ENCODE peak calls at places on chromosome 3, in four cellular contexts. H is left ventricle myocardium inferior, U is epithelial cell of proximal tubule, M is GM12865. A is an unnamed sample.

GRCh38 chr3:15051531-15051930 is 13.6 kb downstream of the MRPS25 start:
- DNase-seq in U (no peak), H (no peak), M (peak; percentile 70), A (peak; percentile 41)

GRCh38 chr3:30604566-30604965 is 1.8 kb upstream of the TGFBR2 start:
- DNase-seq in H (no peak), U (no peak), M (no peak), A (no peak)

GRCh38 chr3:154795582-154795981 is 284.5 kb upstream of the MME start:
- DNase-seq in H (no peak), U (peak; percentile 81), M (no peak), A (no peak)

GRCh38 chr3:169383770-169384169 is 279.7 kb downstream of the MECOM start:
- DNase-seq in U (no peak), H (no peak), M (no peak), A (no peak)

GRCh38 chr3:197183582-197183981 is 114.8 kb downstream of the DLG1 start:
- DNase-seq in M (no peak), U (no peak), H (no peak), A (no peak)

GRCh38 chr3:71416868-71417267 is 166.7 kb downstream of the FOXP1 start:
- DNase-seq in H (no peak), M (peak; percentile 9), U (no peak), A (peak; percentile 51)

GRCh38 chr3:4983739-4984510 is 4.7 kb downstream of the BHLHE40 start:
- DNase-seq in M (peak; percentile 95), U (no peak), H (no peak), A (no peak)

GRCh38 chr3:50274371-50275104 is 4.3 kb upstream of the LSMEM2 start:
- DNase-seq in U (no peak), H (peak; percentile 63), M (peak; percentile 85), A (peak; percentile 55)

GRCh38 chr3:54146383-54147239 is 24.3 kb downstream of the CACNA2D3 start:
- DNase-seq in H (peak; percentile 52), M (peak; percentile 33), U (no peak), A (no peak)

GRCh38 chr3:117479095-117479494 is 769.5 kb downstream of the TUSC7 start:
- DNase-seq in M (peak; percentile 65), H (no peak), U (no peak), A (no peak)

GRCh38 chr3:151837057-151837456 is 23.1 kb downstream of the AADAC start:
- DNase-seq in H (no peak), M (no peak), U (peak; percentile 71), A (no peak)

GRCh38 chr3:141373232-141373631 is 4.9 kb downstream of the ZBTB38 start:
- DNase-seq in M (peak; percentile 69), H (no peak), U (no peak), A (no peak)

GRCh38 chr3:141998674-141999290 is 122.3 kb downstream of the ATP1B3 start:
- DNase-seq in H (no peak), U (no peak), M (no peak), A (no peak)

GRCh38 chr3:127589600-127590281 is 792 bp downstream of the TPRA1 start:
- DNase-seq in M (peak; percentile 24), H (no peak), U (no peak), A (no peak)

GRCh38 chr3:185825639-185826481 is 1.0 kb upstream of the IGF2BP2 start:
- DNase-seq in H (peak; percentile 36), M (peak; percentile 76), U (no peak), A (no peak)

GRCh38 chr3:125166581-125166980 is 46.0 kb downstream of the SLC12A8 start:
- DNase-seq in M (no peak), U (no peak), H (no peak), A (no peak)

GRCh38 chr3:141457624-141458236 is 29.1 kb upstream of the RASA2 start:
- DNase-seq in U (no peak), H (no peak), M (no peak), A (no peak)

GRCh38 chr3:129624347-129625070 is 18.0 kb upstream of the PLXND1 start:
- DNase-seq in M (no peak), U (no peak), H (peak; percentile 48), A (no peak)

GRCh38 chr3:140720242-140720641 is 42.4 kb downstream of the TRIM42 start:
- DNase-seq in M (no peak), U (no peak), H (peak; percentile 22), A (no peak)

GRCh38 chr3:117955196-117955595 is 1079.5 kb downstream of the IGSF11 start:
- DNase-seq in H (no peak), M (no peak), U (no peak), A (no peak)

GRCh38 chr3:97479740-97480139 is 284.8 kb upstream of the ARL6 start:
- DNase-seq in U (no peak), M (no peak), H (no peak), A (no peak)

DNA sequence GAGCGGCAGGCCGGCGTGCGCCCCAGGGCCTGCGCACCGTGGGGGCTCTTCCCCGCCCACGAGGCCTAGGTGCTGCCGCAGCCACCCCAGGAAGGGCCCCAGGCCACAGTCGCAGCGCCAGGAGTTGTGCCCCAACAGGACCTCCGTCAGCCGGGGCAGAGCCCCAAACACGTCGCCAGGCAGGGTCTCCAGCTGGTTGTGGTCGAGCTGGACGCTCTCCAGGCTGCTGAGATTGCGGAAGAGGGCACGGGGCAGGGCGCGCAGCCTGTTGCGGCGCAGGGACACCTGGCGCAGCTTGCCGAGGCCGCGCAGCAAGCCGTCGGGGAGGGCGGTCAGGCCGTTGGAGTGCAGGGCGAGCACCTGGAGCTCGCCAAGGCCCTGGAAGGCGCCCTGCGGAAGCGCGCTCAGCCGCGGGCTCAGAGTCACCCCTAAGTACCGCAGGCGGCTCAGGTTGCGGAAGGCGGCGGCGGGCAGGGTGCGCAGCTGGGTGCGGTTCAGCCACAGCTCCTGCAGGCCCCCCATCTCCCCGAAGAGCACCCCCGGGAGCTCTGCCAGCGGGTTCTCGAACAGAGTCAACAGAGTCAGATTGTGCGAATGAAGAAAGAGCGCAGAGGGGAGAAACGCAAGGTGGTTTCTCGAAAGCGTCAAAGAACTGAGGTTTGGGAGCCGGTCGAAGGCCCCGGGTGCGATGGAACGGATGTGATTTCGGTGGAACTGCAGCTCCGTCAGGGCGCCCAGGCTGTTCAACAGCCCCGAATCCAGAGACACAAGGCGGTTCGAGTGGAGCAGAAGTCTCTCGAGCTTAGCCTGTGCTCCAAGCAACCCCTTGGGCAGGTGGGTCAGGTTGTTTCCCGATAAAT is 1.9 kb downstream of the GP5 start:
- DNase-seq in H (no peak), U (no peak), M (no peak), A (peak; percentile 94)
- H3K4me3 ChIP-seq in H (peak overlapping the region; percentile 54), U (no peak overlapping the region), M (no peak overlapping the region), A (peak overlapping the region; percentile 29)

GRCh38 chr3:157130881-157131251 is 29.1 kb downstream of the CCNL1 start:
- DNase-seq in M (no peak), U (no peak), H (no peak), A (no peak)
- H3K4me3 ChIP-seq in M (no peak overlapping the region), U (no peak overlapping the region), H (peak overlapping the region; percentile 50), A (no peak overlapping the region)

GRCh38 chr3:170815930-170816329 is 54.1 kb downstream of the RPL22L1 start:
- DNase-seq in H (no peak), U (no peak), M (no peak), A (no peak)
- H3K4me3 ChIP-seq in H (no peak overlapping the region), U (no peak overlapping the region), M (no peak overlapping the region), A (no peak overlapping the region)

DNA sequence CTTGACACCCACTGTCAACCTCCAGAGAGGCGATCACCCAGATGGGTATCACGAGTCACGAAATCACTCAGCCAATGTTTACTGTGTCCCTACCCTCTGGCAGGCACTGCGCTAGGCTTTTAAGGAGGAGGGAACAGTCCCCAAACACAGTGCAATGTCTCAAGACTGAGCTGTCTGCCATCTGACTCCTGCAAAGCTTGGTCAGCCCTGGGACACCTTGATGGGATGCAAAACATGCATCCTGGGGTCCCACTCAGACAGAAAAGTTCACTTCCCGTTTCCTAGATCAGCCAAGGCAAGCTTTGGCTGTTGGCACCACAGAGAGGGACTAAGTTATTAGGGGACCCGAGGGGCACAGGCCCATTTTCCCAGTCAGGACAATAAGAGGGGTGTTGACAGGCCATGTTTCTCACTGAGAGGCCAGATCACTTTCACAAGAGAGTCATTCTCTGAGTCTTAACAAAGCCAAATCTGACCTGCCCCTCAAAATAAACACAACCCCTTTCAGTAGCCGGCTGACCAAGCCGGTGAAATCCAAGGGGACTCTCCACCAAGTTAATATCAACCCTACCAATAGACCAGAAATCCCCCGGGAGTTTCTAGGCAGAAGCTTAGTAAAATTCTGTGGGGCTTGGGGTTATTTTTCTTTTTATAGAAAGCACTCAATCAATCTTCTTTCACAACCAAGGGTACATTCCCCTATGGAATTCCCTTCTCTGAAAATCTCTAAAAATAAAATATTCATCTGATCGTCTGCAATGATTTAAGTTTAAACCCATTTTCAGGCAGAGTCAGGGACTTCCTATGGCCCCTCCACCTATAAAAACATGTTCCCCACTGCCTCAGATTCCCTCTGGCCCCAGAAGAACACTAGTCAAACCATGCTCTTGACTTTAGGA is 3.5 kb downstream of the RFTN1 start:
- DNase-seq in M (peak; percentile 90), H (no peak), U (no peak), A (no peak)
- H3K4me3 ChIP-seq in M (peak overlapping the region; percentile 65), H (peak overlapping the region; percentile 82), U (no peak overlapping the region), A (no peak overlapping the region)

DNA sequence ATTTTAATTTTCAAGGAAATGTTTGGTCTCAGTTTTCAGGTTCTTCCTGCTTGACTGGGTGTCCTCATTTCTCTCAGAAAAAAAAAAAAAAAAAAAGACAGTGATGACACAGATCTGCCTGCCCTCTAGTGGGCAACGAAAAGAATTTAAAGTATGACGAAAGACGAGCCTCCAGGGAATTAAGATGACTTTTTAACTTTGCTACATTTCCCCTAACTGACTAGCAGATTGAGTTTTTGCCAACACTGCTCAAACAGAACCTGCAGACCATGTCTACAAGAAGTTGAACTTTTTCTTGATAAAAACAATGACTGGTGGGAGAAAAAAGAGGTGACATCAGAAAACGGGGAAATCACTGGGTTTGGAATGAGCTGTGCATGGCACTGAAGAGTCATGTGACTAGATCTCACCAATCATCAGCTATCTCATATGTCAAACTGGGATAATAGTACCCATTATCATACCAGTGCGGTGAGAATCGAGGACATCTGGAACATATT is 40.8 kb downstream of the EOMES start:
- DNase-seq in H (no peak), M (peak; percentile 70), U (peak; percentile 61), A (peak; percentile 75)
- H3K4me3 ChIP-seq in H (peak overlapping the region; percentile 30), M (no peak overlapping the region), U (peak overlapping the region; percentile 24), A (peak overlapping the region; percentile 11)

DNA sequence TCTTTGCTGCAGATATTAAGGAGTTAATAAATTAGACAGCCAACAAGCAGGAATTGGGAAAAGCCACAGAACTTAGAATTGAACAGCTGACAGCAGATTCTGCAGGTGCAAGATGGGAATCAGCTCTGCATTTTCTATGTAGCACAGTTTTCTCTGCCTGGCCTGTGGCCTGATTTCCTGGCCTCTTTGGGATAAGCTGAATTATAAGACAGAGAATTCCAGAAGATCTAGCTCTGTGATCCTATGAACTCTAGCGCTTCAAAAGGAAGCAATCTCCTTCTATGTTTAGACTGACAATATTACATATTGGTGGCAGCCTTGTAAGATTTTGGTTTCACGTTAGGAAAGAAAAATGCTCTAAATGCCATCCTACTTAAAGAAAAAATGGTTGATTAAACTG is 24.0 kb upstream of the SOX2 start:
- DNase-seq in H (no peak), U (no peak), M (no peak), A (no peak)
- H3K4me3 ChIP-seq in H (no peak overlapping the region), U (no peak overlapping the region), M (no peak overlapping the region), A (no peak overlapping the region)

A was measured in Jurkat, Clone E6-1.